ENCODE peak calls at places on chromosomes 12 and 14, in eight cellular contexts. L, J, Y, N, U, X, Q and F are unnamed samples. For H3K36me3, the result is how much of the 10 kb centered on the place peaks cover.

GRCh38 chr14:98685725-98686124 is 586.3 kb downstream of the BCL11B start:
- DNase-seq in N (no peak), Q (no peak), Y (no peak), J (no peak), L (no peak), X (no peak), U (no peak), F (no peak)

GRCh38 chr12:1777798-1778197 is 42.6 kb upstream of the LRTM2 start:
- DNase-seq in J (no peak), N (no peak), Q (no peak), X (no peak), Y (no peak), L (no peak), U (no peak), F (no peak)

GRCh38 chr14:103536693-103537092 is 7.7 kb downstream of the TRMT61A start:
- DNase-seq in U (peak), Q (no peak), X (no peak), Y (no peak), N (no peak), J (no peak), L (no peak), F (no peak)

GRCh38 chr12:51932218-51933076 is 19.1 kb upstream of the ACVR1B start:
- DNase-seq in Q (no peak), L (no peak), N (no peak), J (no peak), X (no peak), Y (no peak), U (no peak), F (no peak)

GRCh38 chr14:59425322-59425945 is 39.7 kb downstream of the GPR135 start:
- DNase-seq in X (no peak), L (no peak), U (peak), Y (no peak), J (peak), N (no peak), Q (peak), F (no peak)

GRCh38 chr14:30389134-30389900 is 169.6 kb upstream of the G2E3 start:
- DNase-seq in U (no peak), L (no peak), X (no peak), Q (peak), Y (no peak), J (peak), N (no peak), F (no peak)

GRCh38 chr12:25272937-25273526 is 22.3 kb upstream of the KRAS start:
- DNase-seq in Q (no peak), J (no peak), Y (no peak), N (no peak), X (no peak), U (no peak), L (no peak), F (no peak)

GRCh38 chr14:58027904-58028303 is 124.1 kb downstream of the ARMH4 start:
- DNase-seq in N (no peak), U (no peak), J (no peak), Q (no peak), X (no peak), Y (no peak), L (no peak), F (no peak)

GRCh38 chr12:31207799-31208465 is 118.0 kb downstream of the SINHCAF start:
- DNase-seq in L (no peak), Q (no peak), X (no peak), N (no peak), Y (no peak), J (no peak), U (no peak), F (no peak)

GRCh38 chr12:128026696-128027574 is 240.0 kb upstream of the TMEM132C start:
- DNase-seq in Y (no peak), Q (no peak), U (no peak), N (no peak), X (no peak), L (no peak), J (no peak), F (no peak)

GRCh38 chr14:61374284-61374683 is 52.9 kb downstream of the PRKCH start:
- DNase-seq in U (no peak), J (no peak), N (no peak), L (no peak), X (no peak), Q (no peak), Y (no peak), F (no peak)
- H3K36me3 ChIP-seq in U (under half), J (under half), N (under half), L (under half), X (under half), Q (under half), Y (under half), F (under half)

GRCh38 chr12:95303476-95303875 is 85.9 kb downstream of the VEZT start:
- DNase-seq in J (no peak), U (no peak), Y (peak), Q (no peak), L (no peak), N (no peak), X (no peak), F (no peak)
- TF ChIP-seq CTCF in J (no peak), U (no peak), Y (no peak), Q (no peak), L (no peak), N (no peak), X (no peak), F (no peak)

GRCh38 chr14:70896981-70897380 is 10.3 kb upstream of the PCNX1 start:
- DNase-seq in J (no peak), L (no peak), Y (no peak), U (no peak), Q (no peak), X (no peak), N (no peak), F (no peak)
- H3K27ac ChIP-seq in J (no peak), L (no peak), Y (no peak), U (peak), Q (no peak), X (no peak), N (peak), F (no peak)

GRCh38 chr14:50792058-50792477 is 38.9 kb downstream of the NIN start:
- DNase-seq in N (no peak), Q (no peak), Y (no peak), J (no peak), L (no peak), U (no peak), X (no peak), F (no peak)
- H3K36me3 ChIP-seq in N (under half), Q (under half), Y (under half), J (under half), L (under half), U (under half), X (under half), F (under half)

GRCh38 chr12:13369496-13369895 is 173.0 kb downstream of the EMP1 start:
- DNase-seq in Q (no peak), Y (no peak), J (no peak), N (no peak), X (no peak), U (no peak), L (no peak), F (no peak)
- TF ChIP-seq CTCF in Q (no peak), Y (no peak), J (no peak), N (no peak), X (no peak), U (no peak), L (no peak), F (no peak)

GRCh38 chr14:74610199-74610865 is 1.7 kb downstream of the LTBP2 start:
- DNase-seq in X (no peak), L (no peak), J (no peak), Q (no peak), Y (peak), N (peak), U (no peak), F (no peak)
- H3K27ac ChIP-seq in X (peak), L (peak), J (peak), Q (no peak), Y (peak), N (peak), U (no peak), F (no peak)